ENCODE peak calls at places on chromosomes 16 and 17, in seven cellular contexts. P is H54, G is suprapubic skin, H is A549, C is body of pancreas, Q is prostate gland, Y is GM12891. N is an unnamed sample.

GRCh38 chr16:82108101-82108500 is 61.9 kb downstream of the MPHOSPH6 start:
- DNase-seq in P (no peak), G (no peak), H (no peak), C (no peak), Q (no peak), Y (no peak), N (no peak)

GRCh38 chr17:28334176-28334575 is 1.1 kb downstream of the IFT20 start:
- DNase-seq in P (no peak), G (no peak), H (no peak), C (no peak), Q (no peak), Y (no peak), N (no peak)

GRCh38 chr16:70698901-70699300 is 13.0 kb upstream of the MTSS2 start:
- DNase-seq in P (no peak), G (no peak), H (no peak), C (no peak), Q (no peak), Y (no peak), N (no peak)

GRCh38 chr17:59349178-59349577 is 17.7 kb downstream of the YPEL2 start:
- DNase-seq in P (no peak), G (no peak), H (no peak), C (no peak), Q (no peak), Y (no peak), N (no peak)

GRCh38 chr17:80558046-80558445 is 13.4 kb downstream of the RPTOR start:
- DNase-seq in P (no peak), G (no peak), H (no peak), C (no peak), Q (no peak), Y (no peak), N (no peak)

GRCh38 chr16:49281843-49282642 is 405 bp upstream of the CBLN1 start:
- DNase-seq in P (no peak), G (no peak), H (peak), C (peak), Q (peak), Y (peak), N (peak)

GRCh38 chr17:37802061-37802460 is 57.2 kb upstream of the HNF1B start:
- DNase-seq in P (no peak), G (no peak), H (no peak), C (no peak), Q (no peak), Y (no peak), N (no peak)

GRCh38 chr16:14013571-14014283 is 57.4 kb upstream of the MRTFB start:
- DNase-seq in P (no peak), G (no peak), H (peak), C (peak), Q (no peak), Y (no peak), N (peak)

GRCh38 chr16:72487283-72487682 is 315.3 kb upstream of the PMFBP1 start:
- DNase-seq in P (no peak), G (no peak), H (no peak), C (no peak), Q (no peak), Y (no peak), N (no peak)

GRCh38 chr16:27318399-27319256 is 4.9 kb downstream of the IL4R start:
- DNase-seq in P (no peak), G (peak), H (no peak), C (no peak), Q (no peak), Y (peak), N (no peak)

GRCh38 chr17:63278731-63279442 is 167.2 kb downstream of the CYB561 start:
- DNase-seq in P (no peak), G (no peak), H (no peak), C (no peak), Q (no peak), Y (no peak), N (no peak)

GRCh38 chr16:49754495-49755290 is 101.2 kb downstream of the ZNF423 start:
- DNase-seq in P (no peak), G (no peak), H (no peak), C (no peak), Q (no peak), Y (no peak), N (no peak)

GRCh38 chr16:65875362-65876199 is 490.9 kb upstream of the CDH5 start:
- DNase-seq in P (no peak), G (no peak), H (no peak), C (no peak), Q (no peak), Y (no peak), N (no peak)

GRCh38 chr16:379183-379960 is 2.4 kb downstream of the PGAP6 start:
- DNase-seq in P (no peak), G (no peak), H (no peak), C (peak), Q (peak), Y (no peak), N (no peak)

GRCh38 chr16:54438469-54438868 is 151.9 kb upstream of the IRX3 start:
- DNase-seq in P (no peak), G (no peak), H (no peak), C (no peak), Q (no peak), Y (no peak), N (no peak)

GRCh38 chr17:67582632-67583230 is 135.0 kb upstream of the NOL11 start:
- DNase-seq in P (no peak), G (no peak), H (no peak), C (peak), Q (peak), Y (no peak), N (no peak)

GRCh38 chr17:62219500-62219899 is 154.4 kb upstream of the MED13 start:
- DNase-seq in P (no peak), G (no peak), H (no peak), C (no peak), Q (no peak), Y (no peak), N (no peak)

GRCh38 chr17:15981208-15981607 is 18.3 kb downstream of the ZSWIM7 start:
- DNase-seq in P (no peak), G (no peak), H (no peak), C (no peak), Q (no peak), Y (peak), N (no peak)

GRCh38 chr16:30065943-30066881 is 652 bp downstream of the ALDOA start:
- DNase-seq in P (no peak), G (no peak), H (no peak), C (peak), Q (no peak), Y (no peak), N (no peak)

GRCh38 chr17:21124096-21124495 is 2.7 kb upstream of the DHRS7B start:
- DNase-seq in P (no peak), G (no peak), H (no peak), C (no peak), Q (no peak), Y (no peak), N (no peak)

GRCh38 chr17:33375086-33375485 is 82.0 kb upstream of the ASIC2 start:
- DNase-seq in P (no peak), G (no peak), H (no peak), C (no peak), Q (no peak), Y (no peak), N (no peak)

GRCh38 chr16:50323335-50324011 is 45.3 kb downstream of the BRD7 start:
- DNase-seq in P (no peak), G (no peak), H (no peak), C (no peak), Q (no peak), Y (no peak), N (peak)

GRCh38 chr17:4319221-4319620 is 47.3 kb downstream of the UBE2G1 start:
- DNase-seq in P (no peak), G (no peak), H (no peak), C (no peak), Q (no peak), Y (no peak), N (no peak)

GRCh38 chr17:45998987-45999899 is at the start of gene STH:
- DNase-seq in P (no peak), G (no peak), H (no peak), C (no peak), Q (no peak), Y (no peak), N (no peak)

GRCh38 chr16:17101646-17102045 is 369.1 kb downstream of the XYLT1 start:
- DNase-seq in P (no peak), G (no peak), H (no peak), C (no peak), Q (no peak), Y (no peak), N (no peak)

GRCh38 chr16:12082207-12082606 is 105.7 kb downstream of the SNX29 start:
- DNase-seq in P (no peak), G (peak), H (no peak), C (no peak), Q (no peak), Y (no peak), N (no peak)

GRCh38 chr16:12083625-12084024 is 107.1 kb downstream of the SNX29 start:
- DNase-seq in P (no peak), G (peak), H (no peak), C (no peak), Q (no peak), Y (no peak), N (no peak)

GRCh38 chr16:12081048-12081404 is 104.5 kb downstream of the SNX29 start:
- DNase-seq in P (no peak), G (peak), H (no peak), C (no peak), Q (no peak), Y (no peak), N (no peak)

GRCh38 chr16:12078405-12079245 is 102.1 kb downstream of the SNX29 start:
- DNase-seq in P (no peak), G (no peak), H (no peak), C (no peak), Q (no peak), Y (no peak), N (no peak)

GRCh38 chr16:12079411-12079965 is 103.0 kb downstream of the SNX29 start:
- DNase-seq in P (no peak), G (no peak), H (no peak), C (no peak), Q (no peak), Y (no peak), N (no peak)
- TF ChIP-seq POLR2A in P (no peak), G (no peak), H (no peak), C (no peak), Q (no peak), Y (no peak), N (no peak)

GRCh38 chr16:31198207-31198882 is 4.2 kb downstream of the PYCARD start:
- DNase-seq in P (no peak), G (no peak), H (no peak), C (no peak), Q (no peak), Y (no peak), N (no peak)
- TF ChIP-seq POLR2A in P (no peak), G (no peak), H (no peak), C (no peak), Q (no peak), Y (peak), N (no peak)

DNA sequence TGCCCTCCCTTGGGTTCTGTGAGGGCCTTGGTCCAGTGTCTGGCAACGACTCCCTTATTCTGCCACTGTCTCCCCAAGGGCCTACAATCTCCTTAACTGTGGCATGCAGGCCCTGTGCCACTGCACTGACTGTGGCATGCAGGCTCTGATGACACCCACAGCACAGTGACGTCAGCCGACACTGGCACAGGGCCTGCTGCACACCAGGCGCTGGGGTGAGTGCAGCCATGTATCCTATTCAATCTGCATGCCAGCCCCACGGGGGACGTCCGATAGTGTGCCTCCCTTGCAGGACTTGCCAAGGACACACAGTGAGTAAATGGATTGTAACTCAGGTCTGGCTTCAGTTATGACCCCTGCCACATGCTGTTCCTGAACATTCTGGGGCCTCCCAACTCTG is 39.8 kb upstream of the RASD1 start:
- DNase-seq in P (no peak), G (no peak), H (peak), C (peak), Q (peak), Y (no peak), N (no peak)
- TF ChIP-seq POLR2A in P (no peak), G (no peak), H (no peak), C (peak), Q (no peak), Y (no peak), N (no peak)

GRCh38 chr16:85536073-85536410 is 77.1 kb upstream of the GSE1 start:
- DNase-seq in P (no peak), G (no peak), H (no peak), C (peak), Q (no peak), Y (no peak), N (no peak)

GRCh38 chr16:85534536-85535351 is 78.4 kb upstream of the GSE1 start:
- DNase-seq in P (no peak), G (no peak), H (no peak), C (no peak), Q (no peak), Y (no peak), N (no peak)

GRCh38 chr16:85536411-85537330 is 76.5 kb upstream of the GSE1 start:
- DNase-seq in P (no peak), G (no peak), H (no peak), C (no peak), Q (no peak), Y (no peak), N (no peak)

GRCh38 chr16:85537331-85537788 is 75.8 kb upstream of the GSE1 start:
- DNase-seq in P (no peak), G (no peak), H (no peak), C (no peak), Q (no peak), Y (no peak), N (no peak)

DNA sequence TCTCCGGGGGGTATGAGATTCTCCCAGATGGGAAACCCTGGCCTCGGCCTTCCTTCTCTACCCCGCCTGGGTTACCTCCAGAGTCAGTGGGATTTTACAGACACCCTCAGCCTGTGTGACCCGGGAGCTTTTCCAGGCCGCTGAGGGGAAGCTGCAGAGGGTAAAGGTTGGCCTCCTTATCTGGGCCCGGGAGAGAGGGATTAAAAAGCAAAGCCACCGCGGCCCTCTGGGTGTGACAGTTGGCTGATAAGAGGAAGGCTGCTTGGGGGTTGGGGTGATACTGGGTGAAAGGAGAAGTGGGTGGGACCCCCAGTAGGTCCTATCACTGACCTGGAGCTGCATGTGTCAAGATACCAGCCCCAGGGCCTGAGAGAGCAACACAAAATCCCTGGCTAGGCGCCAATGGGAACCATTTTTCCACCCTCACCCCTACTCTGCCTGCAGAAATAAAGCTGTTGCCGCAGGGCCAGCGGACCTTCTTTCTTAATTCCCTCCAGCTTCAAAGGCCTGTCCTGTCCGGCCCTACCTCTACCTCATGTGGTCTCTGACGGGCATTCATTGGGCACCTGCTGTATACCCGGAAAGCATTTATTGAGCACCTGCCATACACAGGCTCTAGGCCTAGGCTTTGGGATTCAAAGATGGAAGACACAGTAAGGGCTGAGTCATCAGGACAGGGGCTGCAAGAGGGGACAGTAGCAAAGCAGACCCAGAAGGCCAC is 77.6 kb upstream of the GSE1 start:
- DNase-seq in P (no peak), G (no peak), H (no peak), C (peak), Q (no peak), Y (no peak), N (no peak)
- TF ChIP-seq POLR2A in P (no peak), G (no peak), H (no peak), C (no peak), Q (no peak), Y (no peak), N (no peak)

DNA sequence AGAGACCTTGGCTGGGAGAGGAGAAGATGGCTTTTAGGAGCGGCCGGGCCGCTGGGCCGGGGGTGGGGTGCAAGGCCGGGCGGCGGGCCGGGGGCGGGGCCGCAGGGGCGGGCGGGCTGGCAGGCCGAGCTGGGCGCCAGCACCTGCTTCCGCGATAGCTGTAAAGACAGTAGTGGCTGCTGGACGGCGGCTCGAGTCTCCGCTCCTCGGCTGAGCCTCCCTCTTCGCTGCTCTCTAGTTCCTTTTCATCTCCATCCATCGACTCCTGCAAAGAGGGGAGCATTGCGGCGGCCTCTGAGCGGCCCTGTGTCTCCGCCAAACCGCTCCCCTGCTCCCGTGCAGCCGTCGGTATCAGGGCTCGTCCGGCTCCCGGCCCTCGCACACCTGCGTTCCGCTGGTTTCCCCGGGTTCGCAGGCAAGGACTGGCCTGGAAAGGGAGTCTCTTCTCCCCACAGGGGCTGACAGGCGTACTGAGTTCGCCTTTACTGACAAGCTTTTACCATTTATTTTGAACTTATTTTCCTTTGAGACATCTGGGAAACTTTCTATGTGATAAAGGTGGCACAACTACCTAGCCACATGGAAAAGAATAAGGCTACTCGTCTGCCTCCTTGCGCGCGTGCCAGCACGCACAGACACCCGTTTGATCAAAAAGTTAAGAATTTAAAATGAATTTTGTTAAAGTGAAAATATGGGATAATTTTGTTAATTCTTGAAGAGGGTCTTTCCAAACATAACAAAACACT is at the start of gene C17orf75:
- DNase-seq in P (peak), G (peak), H (peak), C (peak), Q (peak), Y (peak), N (peak)
- TF ChIP-seq POLR2A in P (peak), G (peak), H (peak), C (peak), Q (peak), Y (peak), N (no peak)